ENCODE peak calls at places on chromosomes 6 and 20, in four cellular contexts. I is HepG2, E is K562, D is GM12878. C is an unnamed sample.

GRCh38 chr6:144131248-144131709 is 19.0 kb upstream of the STX11 start:
- DNase-seq in E (no peak), D (no peak), I (no peak), C (no peak)

GRCh38 chr20:51678041-51678697 is 90.0 kb downstream of the ATP9A start:
- DNase-seq in E (no peak), D (no peak), I (no peak), C (no peak)

GRCh38 chr6:51468704-51469103 is 618.7 kb downstream of the PKHD1 start:
- DNase-seq in E (no peak), I (no peak), D (no peak), C (no peak)

GRCh38 chr20:19492937-19493336 is 265.1 kb upstream of the RIN2 start:
- DNase-seq in E (no peak), I (no peak), D (no peak), C (no peak)

GRCh38 chr20:53773792-53774371 is 180.2 kb upstream of the ZNF217 start:
- DNase-seq in D (no peak), I (peak; percentile 66), E (no peak), C (no peak)

GRCh38 chr20:49344975-49345374 is 67.1 kb upstream of the ZNFX1 start:
- DNase-seq in E (no peak), I (no peak), D (no peak), C (no peak)

GRCh38 chr20:14951707-14952106 is 614.3 kb upstream of the FLRT3 start:
- DNase-seq in I (peak; percentile 20), D (no peak), E (no peak), C (no peak)

GRCh38 chr20:58228103-58228483 is 360 bp downstream of the ANKRD60 start:
- DNase-seq in D (no peak), E (no peak), I (no peak), C (no peak)

GRCh38 chr20:59939052-59939878 is 840 bp downstream of the PPP1R3D start:
- DNase-seq in I (no peak), D (no peak), E (peak; percentile 30), C (no peak)

GRCh38 chr6:132132420-132132819 is 181.2 kb upstream of the CCN2 start:
- DNase-seq in D (no peak), I (no peak), E (no peak), C (no peak)

GRCh38 chr6:151036869-151037680 is 171.6 kb downstream of the MTHFD1L start:
- DNase-seq in I (no peak), E (no peak), D (no peak), C (no peak)
- TF ChIP-seq SP1 in I (no peak), E (no peak), D (no peak), C (no peak)

DNA sequence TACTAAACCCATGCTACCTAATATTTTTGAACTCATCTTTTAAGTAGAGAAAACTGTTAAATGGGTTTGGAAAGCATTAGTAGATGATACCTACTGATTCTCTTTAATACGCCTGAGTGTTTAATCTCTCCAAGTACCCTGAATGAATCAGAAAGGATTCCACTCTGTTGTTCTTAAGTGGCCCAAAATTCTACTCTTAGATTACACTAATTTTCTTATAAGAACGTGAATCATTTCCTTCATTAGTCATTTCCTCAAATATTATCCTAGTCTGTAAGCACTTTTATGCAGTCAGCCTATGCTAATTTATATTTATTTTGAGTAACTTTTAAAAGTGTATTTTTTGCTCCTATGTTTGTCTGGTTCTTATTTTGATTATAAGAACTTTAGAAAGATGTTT is 380.0 kb downstream of the BTBD9 start:
- DNase-seq in I (no peak), D (no peak), E (no peak), C (no peak)
- TF ChIP-seq TARDBP in I (no peak), D (no peak), E (no peak), C (no peak)

GRCh38 chr6:37036146-37036545 is 30.7 kb downstream of the FGD2 start:
- DNase-seq in E (no peak), I (no peak), D (no peak), C (no peak)

GRCh38 chr6:37032239-37032638 is 26.8 kb downstream of the FGD2 start:
- DNase-seq in E (no peak), D (no peak), I (no peak), C (no peak)

GRCh38 chr6:37030599-37030998 is 25.1 kb downstream of the FGD2 start:
- DNase-seq in E (no peak), D (no peak), I (no peak), C (no peak)

GRCh38 chr6:37033255-37033654 is 27.8 kb downstream of the FGD2 start:
- DNase-seq in D (no peak), I (no peak), E (no peak), C (no peak)

DNA sequence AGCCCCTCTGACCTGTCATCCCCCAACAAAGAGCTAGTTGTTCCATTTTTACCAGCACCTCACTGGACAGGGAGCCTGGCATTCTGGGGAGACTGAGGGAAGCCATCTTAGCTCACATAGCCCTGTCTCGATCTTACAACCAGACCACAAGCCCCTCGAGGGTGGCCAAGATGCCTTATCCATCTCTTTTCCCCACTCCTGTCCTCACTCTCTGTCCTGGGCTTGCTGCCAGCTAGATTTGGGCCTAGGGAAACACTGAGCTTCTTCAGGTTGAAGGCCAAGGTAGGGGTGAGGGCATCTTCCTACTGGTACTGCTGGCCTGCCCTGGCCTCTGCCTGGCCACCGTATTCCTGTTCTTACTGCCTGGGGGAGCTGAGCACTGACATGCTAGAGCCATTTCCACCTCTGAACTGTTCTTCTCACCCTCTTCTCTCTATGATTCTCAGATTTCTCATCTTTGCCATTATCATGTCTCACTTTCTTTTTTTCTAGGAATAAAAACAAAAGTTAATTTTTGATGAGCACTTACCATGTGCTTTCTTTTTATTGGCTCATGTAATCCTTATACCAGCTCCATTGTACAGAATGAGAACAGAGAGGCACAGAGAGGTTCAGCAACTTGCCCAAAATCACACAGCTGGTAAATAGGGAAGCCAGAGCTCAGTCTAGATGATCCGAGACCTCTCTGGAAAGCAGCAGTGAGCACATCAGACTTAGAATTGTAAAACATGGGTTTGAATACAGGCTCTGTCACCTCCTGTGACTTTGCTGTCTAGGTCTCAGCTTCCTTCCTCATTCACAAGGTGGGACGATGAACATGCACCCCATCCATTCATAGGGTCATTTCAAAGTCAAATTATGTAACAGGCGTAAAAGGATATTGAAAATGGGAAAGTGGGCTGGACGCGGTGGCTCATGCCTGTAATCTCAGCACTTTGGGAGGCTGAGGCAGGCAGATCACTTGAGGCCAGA is 28.6 kb downstream of the FGD2 start:
- DNase-seq in D (no peak), E (no peak), I (no peak), C (no peak)
- TF ChIP-seq FOXM1 in D (no peak), E (no peak), I (no peak), C (no peak)

DNA sequence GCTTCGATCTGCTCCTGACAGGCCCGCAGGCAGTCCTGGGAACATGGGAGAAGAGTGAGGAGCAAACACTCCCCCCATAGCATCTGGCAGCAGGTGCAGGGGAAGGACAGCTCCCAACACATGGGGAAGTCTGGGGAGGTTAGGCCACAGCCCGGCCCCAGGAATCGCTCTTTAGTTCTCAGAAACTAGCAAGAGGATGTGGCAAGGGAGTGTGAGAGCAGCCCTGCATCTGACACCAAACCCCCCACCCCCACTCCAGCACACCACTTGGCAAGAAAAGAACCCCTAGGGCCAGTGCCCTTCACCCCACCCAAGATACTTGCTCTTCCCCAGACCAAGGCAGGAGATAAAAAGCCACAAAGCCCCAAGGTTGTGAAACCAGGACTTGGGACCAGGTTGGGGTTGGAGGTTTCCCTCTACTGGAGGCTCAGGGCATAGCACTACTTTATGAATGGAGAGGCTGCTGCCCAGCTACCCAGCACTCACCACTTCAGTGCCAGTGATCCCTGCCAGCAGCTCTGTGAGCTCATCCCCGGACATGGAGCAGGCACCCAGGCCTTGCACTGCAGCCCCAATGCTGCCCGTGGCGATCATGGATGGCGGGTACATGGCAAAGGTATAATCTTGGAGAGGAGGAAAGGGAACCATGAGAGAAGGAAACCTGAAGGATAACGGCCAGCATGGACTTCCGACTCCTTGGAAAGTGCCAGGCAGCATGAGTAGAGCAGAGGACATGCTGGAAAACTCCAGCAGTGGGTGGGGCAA is 5.4 kb downstream of the CCND3 start:
- DNase-seq in E (peak; percentile 66), D (peak; percentile 53), I (peak; percentile 87), C (peak; percentile 74)
- TF ChIP-seq SP1 in E (peak; percentile 62), D (no peak), I (peak; percentile 8), C (no peak)

DNA sequence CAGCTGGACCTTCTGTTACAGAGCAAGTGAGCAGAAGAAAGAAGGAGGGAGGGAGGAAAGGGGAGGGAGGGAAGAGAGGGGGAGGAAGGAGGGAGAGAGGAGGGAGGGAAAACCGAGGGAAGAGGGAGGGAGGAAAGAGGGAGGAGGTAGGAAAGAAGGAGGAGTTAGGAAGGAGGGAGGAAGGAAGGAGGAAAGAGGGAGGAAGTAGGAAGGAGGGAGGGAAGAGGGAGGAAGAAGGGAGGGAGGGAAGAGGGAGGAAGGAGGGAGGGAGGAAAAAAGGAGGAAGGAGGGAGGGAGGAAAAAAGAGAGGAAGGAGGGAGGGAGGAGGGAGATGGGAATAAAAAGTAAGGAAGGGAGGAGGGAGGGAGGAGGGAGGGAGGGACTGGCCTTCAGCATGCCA is 191.8 kb downstream of the SYNDIG1 start:
- DNase-seq in I (no peak), E (no peak), D (no peak), C (no peak)
- TF ChIP-seq TARDBP in I (no peak), E (no peak), D (no peak), C (no peak)

GRCh38 chr6:141258516-141258915 is 874.2 kb upstream of the GJE1 start:
- DNase-seq in I (no peak), D (no peak), E (no peak), C (no peak)
- TF ChIP-seq FOXM1 in I (no peak), D (no peak), E (no peak), C (no peak)

DNA sequence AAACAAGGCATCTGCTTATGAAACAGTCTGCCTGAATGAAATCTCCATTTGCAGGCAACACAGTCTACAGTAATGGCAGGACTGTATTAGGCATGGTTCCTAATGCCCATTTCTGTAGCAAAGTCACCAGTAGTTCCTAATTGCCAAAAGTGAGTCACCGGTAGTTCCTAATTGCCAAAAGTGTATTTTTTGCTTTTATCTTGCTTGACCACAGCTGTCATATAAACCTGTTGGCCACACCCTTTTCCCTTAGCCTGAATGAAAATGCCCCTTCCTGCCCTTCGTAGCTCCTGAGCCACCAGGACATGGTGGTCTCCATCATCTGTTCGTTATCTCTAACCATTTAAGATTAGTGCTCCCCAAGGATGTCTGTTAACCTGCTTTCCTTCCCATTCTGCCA is 34.5 kb downstream of the MTHFD1L start:
- DNase-seq in D (no peak), E (no peak), I (no peak), C (no peak)
- TF ChIP-seq SP1 in D (no peak), E (no peak), I (no peak), C (no peak)

DNA sequence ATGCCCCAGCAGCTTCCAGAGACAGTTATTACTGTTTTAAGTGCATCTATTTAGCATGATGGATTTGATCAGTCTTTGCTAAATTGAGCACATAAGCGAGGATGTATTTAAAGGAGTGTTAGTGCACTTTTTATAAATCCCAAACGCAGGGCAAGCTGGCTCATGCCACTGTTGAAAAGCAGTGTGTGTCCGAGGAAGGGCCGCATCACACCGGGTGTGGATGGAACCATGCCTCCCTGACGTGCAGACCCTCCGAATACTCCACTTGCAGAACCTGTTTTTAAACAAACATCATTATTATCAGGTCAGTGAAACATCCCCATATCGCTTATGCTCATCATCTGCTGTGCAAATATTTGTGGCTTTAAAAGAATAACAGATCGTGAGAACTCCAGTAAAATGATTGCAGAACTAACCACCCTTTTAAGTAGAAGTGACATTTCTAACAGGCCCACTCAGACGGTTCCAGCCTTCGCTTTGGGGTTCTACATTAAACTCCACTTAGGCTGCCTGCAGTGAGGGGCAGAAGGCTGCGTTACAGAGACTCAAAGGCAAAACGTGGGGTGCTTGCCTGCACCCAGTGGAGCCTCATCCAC is 190.1 kb downstream of the CDH4 start:
- DNase-seq in E (no peak), I (no peak), D (no peak), C (no peak)
- TF ChIP-seq TARDBP in E (no peak), I (no peak), D (no peak), C (no peak)